ENCODE peak calls at places on chromosomes 2 and 18, in seven cellular contexts. V, D, I, R, T, B and E are unnamed samples. For H3K27me3 and H3K36me3, the result is how much of the 10 kb centered on the place peaks cover.

GRCh38 chr2:3450385-3451031 is 68.8 kb downstream of the ADI1 start:
- DNase-seq in I (no peak), B (no peak), D (peak), V (no peak), R (no peak), T (peak), E (no peak)

GRCh38 chr2:71685073-71685848 is 231.9 kb downstream of the DYSF start:
- DNase-seq in D (no peak), T (no peak), B (peak), V (no peak), R (no peak), I (no peak), E (no peak)

GRCh38 chr2:131567891-131568290 is 40.2 kb downstream of the CCDC74A start:
- DNase-seq in D (no peak), V (no peak), B (no peak), T (no peak), R (no peak), I (peak), E (no peak)

GRCh38 chr2:53751728-53752127 is 15.9 kb upstream of the CHAC2 start:
- DNase-seq in D (no peak), V (no peak), R (no peak), I (peak), T (no peak), B (no peak), E (no peak)

GRCh38 chr2:97718942-97719341 is 5.6 kb downstream of the ZAP70 start:
- DNase-seq in V (no peak), B (no peak), T (no peak), I (no peak), D (no peak), R (no peak), E (no peak)

GRCh38 chr18:44759925-44760342 is 79.2 kb downstream of the SETBP1 start:
- DNase-seq in R (no peak), T (no peak), V (no peak), D (no peak), I (no peak), B (no peak), E (no peak)

GRCh38 chr2:229133155-229133772 is 137.8 kb downstream of the PID1 start:
- DNase-seq in D (peak), V (no peak), B (no peak), T (no peak), R (peak), I (peak), E (peak)

GRCh38 chr18:54805571-54806334 is 22.5 kb upstream of the RAB27B start:
- DNase-seq in I (peak), R (no peak), D (peak), T (no peak), B (no peak), V (no peak), E (no peak)

GRCh38 chr18:8489761-8490160 is 119.5 kb upstream of the RAB12 start:
- DNase-seq in B (no peak), I (no peak), T (no peak), D (no peak), V (no peak), R (no peak), E (no peak)

GRCh38 chr2:182300603-182301002 is 126.2 kb downstream of the PDE1A start:
- DNase-seq in R (no peak), B (no peak), I (no peak), D (no peak), T (no peak), V (no peak), E (no peak)

GRCh38 chr2:6679481-6679880 is 186.2 kb downstream of the CMPK2 start:
- DNase-seq in D (no peak), T (no peak), V (no peak), B (no peak), R (no peak), I (no peak), E (peak)

GRCh38 chr2:190698895-190699294 is 50.0 kb downstream of the NAB1 start:
- DNase-seq in D (peak), B (no peak), V (no peak), I (peak), R (peak), T (no peak), E (peak)

GRCh38 chr2:12177052-12177994 is 430.9 kb downstream of the LPIN1 start:
- DNase-seq in V (peak), D (no peak), R (peak), I (peak), T (peak), B (no peak), E (no peak)

GRCh38 chr2:119641562-119642258 is 37.3 kb upstream of the TMEM177 start:
- DNase-seq in B (peak), D (peak), T (peak), R (peak), I (peak), V (peak), E (peak)

GRCh38 chr2:234587341-234588053 is 90.6 kb upstream of the ARL4C start:
- DNase-seq in T (no peak), R (no peak), D (no peak), B (no peak), V (no peak), I (no peak), E (no peak)

GRCh38 chr2:144285324-144285723 is 234.6 kb downstream of the ZEB2 start:
- DNase-seq in I (no peak), V (no peak), B (no peak), D (no peak), T (no peak), R (no peak), E (no peak)

GRCh38 chr2:96156926-96157648 is 11.8 kb upstream of the DUSP2 start:
- DNase-seq in R (no peak), V (no peak), T (no peak), D (no peak), I (no peak), B (peak), E (peak)

GRCh38 chr2:104855174-104856085 is 1.5 kb downstream of the POU3F3 start:
- DNase-seq in V (no peak), T (no peak), R (no peak), D (no peak), B (no peak), I (no peak), E (peak)

GRCh38 chr2:207184348-207184747 is 18.6 kb upstream of the KLF7 start:
- DNase-seq in V (no peak), D (no peak), R (no peak), I (peak), B (no peak), T (no peak), E (no peak)

GRCh38 chr2:223908304-223909047 is 36.7 kb downstream of the WDFY1 start:
- DNase-seq in B (no peak), D (no peak), I (no peak), V (no peak), T (no peak), R (no peak), E (no peak)

GRCh38 chr2:51995293-51995692 is 963.4 kb upstream of the NRXN1 start:
- DNase-seq in D (no peak), I (peak), B (no peak), V (no peak), R (no peak), T (no peak), E (no peak)

GRCh38 chr2:172434821-172435607 is 7.6 kb downstream of the ITGA6 start:
- DNase-seq in B (no peak), V (no peak), R (peak), T (no peak), D (no peak), I (no peak), E (peak)

GRCh38 chr18:23970161-23971153 is 44.1 kb upstream of the TTC39C start:
- DNase-seq in I (no peak), V (no peak), D (no peak), T (no peak), B (no peak), R (no peak), E (no peak)

GRCh38 chr18:67373636-67374035 is 142.9 kb downstream of the DSEL start:
- DNase-seq in I (no peak), T (no peak), V (no peak), R (no peak), B (no peak), D (no peak), E (no peak)

GRCh38 chr18:57802869-57803118 is 321 bp downstream of the ATP8B1 start:
- DNase-seq in I (no peak), B (peak), D (no peak), T (no peak), V (no peak), R (no peak), E (no peak)

GRCh38 chr2:25332571-25332970 is 9.2 kb downstream of the DNMT3A start:
- DNase-seq in R (no peak), T (no peak), D (no peak), B (peak), I (no peak), V (peak), E (no peak)

DNA sequence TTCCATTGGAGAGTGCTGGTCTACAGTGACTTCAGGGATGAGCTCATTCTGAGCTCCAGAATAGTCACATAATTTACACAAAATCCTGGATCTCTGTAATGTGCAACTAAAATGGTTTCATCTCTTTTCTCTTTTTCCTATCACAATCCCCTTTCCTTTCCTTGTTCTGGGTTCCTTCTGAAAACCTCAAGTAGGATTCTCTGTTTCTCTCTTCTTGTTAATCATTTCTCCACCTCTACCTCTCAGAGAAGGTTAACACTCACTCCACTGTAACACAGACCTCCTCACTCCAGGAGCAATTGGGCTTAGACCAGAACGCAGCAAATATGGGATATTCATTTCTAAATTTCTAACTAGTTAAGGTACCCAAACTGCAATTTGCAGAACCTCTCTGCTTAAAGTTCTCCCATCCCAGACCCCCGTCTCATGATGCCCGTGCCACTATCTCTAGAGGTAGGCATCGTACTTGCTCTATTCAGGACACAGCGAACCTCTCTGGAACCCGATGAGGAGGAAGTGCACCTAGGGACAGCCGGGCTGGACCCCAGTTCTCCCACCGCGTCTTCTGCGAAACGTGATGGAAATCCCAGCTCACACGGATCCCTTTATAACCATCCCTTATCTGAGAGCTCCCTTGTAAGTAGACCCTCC is 1.4 kb downstream of the FOXI3 start:
- DNase-seq in V (no peak), T (no peak), D (no peak), B (no peak), R (no peak), I (no peak), E (peak)
- H3K4me3 ChIP-seq in V (no peak), T (no peak), D (no peak), B (no peak), R (peak), I (no peak), E (peak)

DNA sequence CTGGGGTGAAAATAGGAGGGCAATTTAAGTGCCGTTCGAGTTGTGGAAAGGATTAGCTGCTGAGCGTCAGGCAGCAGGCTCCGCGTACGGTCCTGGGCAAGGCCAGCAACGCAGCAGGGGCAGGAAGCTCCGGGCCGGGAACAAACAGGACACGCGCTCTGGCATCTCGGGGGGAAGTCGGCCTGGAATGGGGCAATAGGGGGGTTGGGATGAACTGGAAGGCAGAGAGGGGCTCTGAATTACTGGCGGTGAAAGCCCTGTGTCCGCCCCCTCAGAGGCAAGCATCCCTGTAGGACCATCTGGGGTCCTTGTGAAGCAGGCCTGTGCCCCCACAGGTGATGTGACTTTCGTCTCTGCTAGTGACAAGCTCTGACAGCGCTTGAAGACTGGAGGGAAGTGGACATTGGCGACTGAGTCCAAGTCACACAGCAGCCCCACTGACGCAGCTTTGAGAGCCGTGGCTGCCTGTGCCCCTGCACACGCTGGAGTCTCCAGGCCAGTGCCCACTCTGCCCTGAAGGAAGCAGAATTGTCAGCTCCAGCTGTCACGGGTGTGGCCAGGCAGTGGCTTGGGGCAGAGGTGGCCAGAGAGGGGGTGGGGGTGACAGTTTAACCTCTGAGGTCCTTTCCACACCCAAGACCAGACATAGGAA is 22.3 kb downstream of the GPR35 start:
- DNase-seq in V (no peak), I (no peak), B (no peak), D (no peak), R (no peak), T (no peak), E (peak)
- H3K27me3 ChIP-seq in V (under half), I (under half), B (half or more), D (under half), R (under half), T (under half), E (under half)

DNA sequence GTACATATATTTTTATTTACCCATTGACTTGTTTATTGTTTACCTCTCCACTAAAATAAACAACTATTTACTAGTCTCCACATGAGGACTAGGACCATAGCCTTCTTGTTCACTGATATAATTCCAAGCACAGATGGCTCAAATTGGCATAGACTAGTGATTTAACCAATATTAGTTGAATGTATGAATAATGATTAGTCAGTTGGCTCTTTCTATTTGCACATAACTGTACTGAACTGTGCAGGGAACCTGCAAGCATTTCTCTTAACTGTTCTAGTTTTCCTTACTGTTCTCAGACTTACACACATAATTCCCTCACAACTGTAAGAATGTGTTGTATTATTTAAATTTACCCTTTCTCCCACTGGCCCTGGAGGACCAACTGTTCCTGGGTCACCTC is 91.9 kb downstream of the COL3A1 start:
- DNase-seq in R (no peak), B (no peak), D (no peak), I (peak), T (no peak), V (no peak), E (no peak)
- H3K36me3 ChIP-seq in R (under half), B (under half), D (under half), I (half or more), T (under half), V (half or more), E (under half)

GRCh38 chr2:196166876-196167275 is 4.5 kb downstream of the STK17B start:
- DNase-seq in B (no peak), R (no peak), T (no peak), D (no peak), I (peak), V (no peak), E (no peak)
- H3K4me3 ChIP-seq in B (peak), R (no peak), T (no peak), D (no peak), I (no peak), V (no peak), E (no peak)

GRCh38 chr2:126947090-126947404 is 48.4 kb downstream of the TEX51 start:
- DNase-seq in T (no peak), B (no peak), R (no peak), I (no peak), V (no peak), D (no peak), E (no peak)

GRCh38 chr2:126943612-126944011 is 44.9 kb downstream of the TEX51 start:
- DNase-seq in R (no peak), T (no peak), D (no peak), V (no peak), I (no peak), B (no peak), E (no peak)

GRCh38 chr2:126942427-126943203 is 43.9 kb downstream of the TEX51 start:
- DNase-seq in V (no peak), D (no peak), I (no peak), R (peak), B (no peak), T (no peak), E (peak)

GRCh38 chr2:126946323-126947089 is 47.8 kb downstream of the TEX51 start:
- DNase-seq in B (no peak), T (no peak), R (no peak), V (no peak), D (no peak), I (no peak), E (no peak)

DNA sequence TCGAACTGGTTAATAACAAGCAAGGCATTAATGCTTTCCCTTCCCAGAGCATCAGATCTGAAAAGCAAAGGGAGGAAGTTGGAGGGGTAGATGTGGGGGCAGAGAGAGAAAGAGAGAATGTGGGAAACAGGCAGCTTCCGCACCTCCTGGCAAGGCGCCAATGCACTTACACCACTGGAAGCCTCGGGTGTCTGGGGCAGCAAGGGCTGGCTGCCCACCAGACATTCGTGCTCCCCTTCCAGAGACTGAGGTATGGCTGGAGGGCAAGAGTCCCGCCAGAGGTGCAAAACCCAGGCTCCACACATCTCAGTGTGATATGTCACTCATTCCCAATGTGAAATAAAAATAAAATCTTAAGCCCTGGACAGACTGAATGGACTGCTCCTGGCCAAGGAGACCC is 46.4 kb downstream of the TEX51 start:
- DNase-seq in V (no peak), R (no peak), D (no peak), I (peak), T (no peak), B (no peak), E (no peak)
- H3K27me3 ChIP-seq in V (under half), R (under half), D (under half), I (under half), T (under half), B (under half), E (under half)

GRCh38 chr2:45759310-45759851 is 107.9 kb downstream of the PRKCE start:
- DNase-seq in V (peak), B (no peak), I (peak), D (peak), T (peak), R (peak), E (no peak)
- H3K36me3 ChIP-seq in V (under half), B (under half), I (under half), D (under half), T (under half), R (under half), E (under half)

DNA sequence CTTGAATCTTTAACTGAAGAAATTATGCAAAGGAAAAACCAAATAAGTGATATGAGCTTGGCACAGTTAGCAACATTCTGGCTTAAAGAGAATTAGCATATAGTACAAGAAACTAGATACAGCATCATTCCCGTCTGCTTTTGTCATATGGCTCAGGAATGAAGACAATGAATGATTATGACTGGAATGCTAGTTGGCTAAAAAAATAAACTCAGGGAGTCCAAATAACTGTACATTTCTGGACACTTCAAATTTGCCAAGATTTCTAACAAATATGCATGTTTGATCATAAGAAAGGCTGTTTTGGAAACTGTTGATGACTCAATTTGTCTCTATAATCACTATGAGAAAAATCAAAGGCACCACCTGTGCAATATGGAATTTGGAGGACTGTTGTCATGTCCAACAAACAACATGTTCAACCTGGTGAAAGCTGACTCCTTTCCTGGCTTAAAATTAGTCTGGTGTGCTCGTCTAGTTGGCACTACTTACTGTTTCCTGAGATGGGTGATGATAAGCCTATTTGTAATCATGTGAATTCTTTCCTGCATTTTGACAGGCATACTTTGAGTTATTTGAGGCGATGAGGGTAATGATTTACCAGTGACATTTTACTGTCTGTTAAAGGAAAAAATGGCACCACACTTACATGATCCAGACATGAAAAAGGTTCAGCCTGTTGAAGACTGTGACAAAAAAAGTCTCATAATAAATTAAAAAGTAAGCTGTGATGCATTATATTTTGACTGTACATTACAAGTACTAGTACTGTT is 133.9 kb upstream of the CDH20 start:
- DNase-seq in I (peak), T (no peak), B (no peak), D (no peak), R (no peak), V (no peak), E (no peak)
- H3K4me3 ChIP-seq in I (no peak), T (no peak), B (no peak), D (no peak), R (no peak), V (no peak), E (no peak)

DNA sequence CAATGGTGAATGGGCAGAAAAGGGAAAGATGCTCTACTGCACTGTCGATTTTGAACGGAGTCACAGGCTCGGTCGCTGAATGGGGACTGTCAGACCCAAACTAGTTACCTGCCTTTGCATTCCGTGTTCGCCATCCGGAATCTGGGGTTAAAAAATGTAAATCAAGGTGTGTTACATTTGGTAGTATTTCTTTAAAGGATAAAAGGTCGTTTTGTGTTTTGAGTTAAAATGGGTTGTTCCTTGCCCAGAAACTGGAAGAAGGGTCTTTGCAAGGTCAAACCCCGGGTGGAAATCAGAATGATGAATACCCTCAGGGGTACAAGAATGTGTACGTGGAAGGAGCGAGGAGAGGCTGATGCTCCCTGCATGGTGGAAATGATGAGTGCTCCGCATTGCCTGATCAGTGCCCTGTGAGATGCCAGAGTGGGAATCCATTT is 1.0 kb downstream of the VSNL1 start:
- DNase-seq in I (no peak), R (no peak), T (no peak), B (no peak), V (no peak), D (no peak), E (no peak)
- H3K27me3 ChIP-seq in I (under half), R (under half), T (under half), B (half or more), V (under half), D (half or more), E (under half)

GRCh38 chr2:2269426-2269825 is 61.6 kb downstream of the MYT1L start:
- DNase-seq in T (no peak), D (no peak), V (no peak), I (no peak), R (no peak), B (no peak), E (no peak)
- H3K36me3 ChIP-seq in T (under half), D (under half), V (under half), I (under half), R (under half), B (under half), E (under half)

GRCh38 chr2:9693138-9693520 is 62.3 kb upstream of the YWHAQ start:
- DNase-seq in T (peak), R (no peak), V (peak), B (no peak), D (no peak), I (peak), E (peak)
- H3K4me3 ChIP-seq in T (no peak), R (no peak), V (no peak), B (no peak), D (no peak), I (peak), E (no peak)